ENCODE peak calls at places on chromosomes 3 and 15, in four cellular contexts. Q is spleen, Z is H1, G is Peyer's patch. B is an unnamed sample. For H3K4me1, the result is how much of the 10 kb centered on the place peaks cover.

GRCh38 chr3:46895204-46895660 is 17.7 kb downstream of the PTH1R start:
- DNase-seq in Q (peak), Z (no peak), G (peak), B (peak)

GRCh38 chr15:62832231-62832630 is 210.3 kb upstream of the TPM1 start:
- DNase-seq in Q (no peak), Z (no peak), G (no peak), B (no peak)

GRCh38 chr15:45391746-45392711 is 13.7 kb upstream of the GATM start:
- DNase-seq in Q (no peak), Z (no peak), G (peak), B (no peak)

GRCh38 chr3:133893683-133894333 is 1.9 kb downstream of the RAB6B start:
- DNase-seq in Q (no peak), Z (no peak), G (no peak), B (no peak)

GRCh38 chr3:105904683-105905320 is 36.0 kb upstream of the CBLB start:
- DNase-seq in Q (no peak), Z (no peak), G (no peak), B (no peak)

GRCh38 chr3:99499235-99499798 is 139.1 kb upstream of the COL8A1 start:
- DNase-seq in Q (no peak), Z (no peak), G (no peak), B (no peak)

GRCh38 chr3:176780766-176781165 is 416.5 kb downstream of the TBL1XR1 start:
- DNase-seq in Q (no peak), Z (no peak), G (no peak), B (no peak)

GRCh38 chr3:44074181-44074580 is 167.5 kb upstream of the TOPAZ1 start:
- DNase-seq in Q (no peak), Z (peak), G (no peak), B (no peak)

GRCh38 chr3:46490338-46491084 is 7.3 kb upstream of the RTP3 start:
- DNase-seq in Q (no peak), Z (no peak), G (no peak), B (no peak)

GRCh38 chr3:160685144-160685766 is 8.3 kb downstream of the ARL14 start:
- DNase-seq in Q (no peak), Z (no peak), G (no peak), B (no peak)

GRCh38 chr3:31733234-31733667 is 200.5 kb downstream of the STT3B start:
- DNase-seq in Q (no peak), Z (no peak), G (no peak), B (peak)

GRCh38 chr3:71355037-71355436 is 228.5 kb downstream of the FOXP1 start:
- DNase-seq in Q (no peak), Z (no peak), G (no peak), B (no peak)

DNA sequence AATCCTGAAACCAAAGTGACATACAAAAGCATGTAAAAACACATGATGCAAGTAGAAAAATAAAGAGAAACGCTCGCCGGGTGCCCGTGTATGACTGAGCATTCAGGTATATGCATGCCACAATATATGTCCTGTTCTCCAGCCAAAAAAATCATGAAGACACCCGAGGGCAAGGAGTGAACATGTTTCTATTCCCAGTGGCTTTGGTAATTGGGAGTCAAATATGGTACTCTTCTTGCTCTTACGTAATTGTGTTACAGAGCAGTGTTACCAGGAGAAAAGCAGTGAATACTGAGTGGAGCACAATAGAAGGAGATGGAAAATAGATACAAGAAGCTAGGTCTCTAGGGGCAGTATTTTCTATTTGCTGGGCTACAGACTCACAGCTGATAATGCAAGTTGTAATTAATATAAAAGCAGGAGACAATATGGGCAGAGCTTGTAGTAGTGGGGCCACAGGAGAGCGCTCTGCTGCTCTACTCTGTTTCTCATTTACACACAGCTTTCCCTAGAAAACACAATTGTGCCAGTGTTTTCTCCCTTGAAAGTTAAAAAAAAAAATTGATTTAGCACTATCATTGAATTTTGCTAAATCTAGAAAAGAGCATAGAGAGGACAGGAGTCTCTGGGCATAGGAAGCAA is 13.2 kb downstream of the MEIS2 start:
- DNase-seq in Q (no peak), Z (no peak), G (no peak), B (no peak)
- H3K4me1 ChIP-seq in Q (under half), Z (under half), G (under half), B (under half)

GRCh38 chr3:195911946-195912270 is 3.6 kb upstream of the TNK2 start:
- DNase-seq in Q (peak), Z (no peak), G (no peak), B (peak)
- TF ChIP-seq POLR2A in Q (no peak), Z (no peak), G (no peak), B (no peak)

DNA sequence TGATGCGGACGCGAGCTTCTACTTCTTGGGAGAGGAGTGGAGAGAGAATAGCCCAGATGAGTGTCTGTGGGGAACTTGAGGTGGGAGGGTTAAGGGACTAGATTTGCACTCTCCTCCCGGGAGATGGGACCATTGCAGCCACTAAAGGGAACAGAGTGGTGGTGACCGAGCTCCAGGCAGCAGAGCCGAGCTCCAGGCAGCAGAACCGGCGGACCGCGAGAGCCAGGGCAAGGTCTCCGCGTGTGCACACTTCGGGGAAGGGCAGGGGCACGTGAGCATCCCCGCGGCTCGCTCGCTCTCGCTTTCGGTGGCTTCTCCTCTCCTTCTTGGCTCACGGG is 1.1 kb downstream of the IGDCC3 start:
- DNase-seq in Q (peak), Z (no peak), G (no peak), B (no peak)
- H3K4me3 ChIP-seq in Q (peak), Z (peak), G (peak), B (peak)

GRCh38 chr3:52106951-52107611 is 47.1 kb downstream of the POC1A start:
- DNase-seq in Q (peak), Z (no peak), G (no peak), B (no peak)
- H3K4me1 ChIP-seq in Q (under half), Z (under half), G (under half), B (under half)

GRCh38 chr3:117135207-117135606 is 425.6 kb downstream of the TUSC7 start:
- DNase-seq in Q (no peak), Z (no peak), G (no peak), B (no peak)
- TF ChIP-seq POLR2A in Q (no peak), Z (no peak), G (no peak), B (no peak)

DNA sequence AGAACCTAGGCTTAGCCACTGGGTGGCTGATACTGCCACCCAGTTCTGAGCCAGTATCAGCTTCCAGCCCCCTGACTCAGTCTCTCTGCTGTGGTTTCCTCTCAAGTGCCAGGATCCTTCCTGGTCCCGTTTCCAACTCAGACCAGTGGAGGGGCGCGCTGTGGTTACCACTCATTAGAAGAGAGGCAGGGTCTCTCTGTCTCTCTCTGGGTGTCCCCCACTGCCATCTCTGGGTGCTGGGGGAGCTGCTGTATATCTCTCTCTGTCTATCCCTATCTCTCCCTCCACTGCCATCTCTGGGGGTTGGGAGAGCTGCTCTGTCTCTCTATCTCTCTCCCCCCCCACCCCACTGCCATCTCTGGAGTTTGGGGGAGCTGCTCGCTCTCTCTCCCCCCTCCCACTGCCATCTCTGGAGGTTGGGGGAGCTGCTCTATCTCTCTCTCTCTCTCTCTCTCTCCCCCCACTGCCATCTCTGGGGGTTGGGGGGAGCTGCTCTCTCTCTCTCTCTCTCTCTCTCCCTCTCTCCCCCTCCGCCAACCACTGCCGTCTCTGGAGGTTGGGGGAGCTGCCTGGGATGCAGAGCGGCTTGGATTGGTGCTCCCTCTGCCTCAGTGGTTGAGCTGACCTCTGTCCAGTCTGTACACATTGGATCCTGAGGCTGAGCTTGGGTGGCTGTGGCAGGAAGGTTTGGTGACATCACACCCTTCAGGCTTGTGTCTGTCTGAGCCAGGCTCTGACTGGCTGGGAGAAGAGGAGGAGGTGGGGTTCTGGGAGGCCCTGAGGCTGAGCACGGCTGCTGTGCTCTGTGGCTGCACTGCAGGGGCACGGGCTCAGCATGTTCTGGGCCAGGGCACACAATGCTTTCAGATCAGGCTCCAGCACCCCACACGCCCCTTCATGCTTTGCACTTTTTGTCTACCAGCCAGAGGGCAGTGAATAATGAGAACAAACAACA is 98.9 kb downstream of the APBA2 start:
- DNase-seq in Q (no peak), Z (no peak), G (no peak), B (no peak)
- H3K4me3 ChIP-seq in Q (no peak), Z (no peak), G (no peak), B (peak)

DNA sequence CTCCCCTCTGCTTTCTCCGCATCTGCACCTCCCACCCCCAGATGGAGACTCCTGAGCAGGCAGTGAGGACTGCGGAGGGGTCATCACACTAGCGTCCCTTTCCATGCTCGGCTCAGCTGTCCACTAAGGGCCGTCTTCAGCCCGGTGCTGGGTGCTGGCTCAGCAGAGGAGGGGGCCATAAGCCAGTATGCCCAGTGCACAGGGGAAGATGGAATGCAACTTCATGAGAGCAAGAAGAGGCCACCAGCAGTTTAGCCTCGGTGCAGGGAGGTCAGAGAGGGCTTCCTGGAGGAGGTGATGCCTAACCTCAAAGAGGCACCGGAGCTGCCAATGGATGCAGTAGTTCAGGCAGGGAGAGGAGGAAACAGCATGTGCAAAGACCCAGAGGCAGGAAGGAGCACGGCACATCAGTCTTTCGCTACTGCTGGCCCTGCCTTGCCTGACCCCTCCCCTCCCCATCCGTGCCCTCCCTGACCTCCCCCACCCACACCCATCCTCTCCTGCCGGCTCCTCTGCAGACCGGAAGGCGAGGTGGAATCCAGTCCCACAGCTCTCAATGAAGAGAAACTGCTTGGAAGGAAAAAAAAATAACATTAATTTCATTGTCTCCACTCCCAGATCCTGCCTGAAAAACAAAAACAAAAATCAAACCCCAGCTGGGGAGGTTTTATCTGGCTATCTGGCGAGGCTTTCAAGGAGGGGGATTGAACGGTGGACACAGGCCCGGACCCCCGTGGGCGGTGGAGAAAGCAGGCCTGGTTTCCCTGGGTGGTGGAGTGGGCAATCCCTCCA is 15.3 kb upstream of the PLXND1 start:
- DNase-seq in Q (peak), Z (no peak), G (no peak), B (no peak)
- H3K4me1 ChIP-seq in Q (half or more), Z (under half), G (under half), B (under half)

GRCh38 chr15:47715402-47715801 is 1.9 kb upstream of the SEMA6D start:
- DNase-seq in Q (no peak), Z (no peak), G (no peak), B (no peak)

GRCh38 chr15:47715856-47716445 is 1.4 kb upstream of the SEMA6D start:
- DNase-seq in Q (no peak), Z (no peak), G (no peak), B (no peak)

GRCh38 chr15:47719730-47720129 is 2.4 kb downstream of the SEMA6D start:
- DNase-seq in Q (no peak), Z (no peak), G (no peak), B (no peak)

GRCh38 chr15:47718474-47719440 is 1.5 kb downstream of the SEMA6D start:
- DNase-seq in Q (no peak), Z (no peak), G (no peak), B (no peak)

DNA sequence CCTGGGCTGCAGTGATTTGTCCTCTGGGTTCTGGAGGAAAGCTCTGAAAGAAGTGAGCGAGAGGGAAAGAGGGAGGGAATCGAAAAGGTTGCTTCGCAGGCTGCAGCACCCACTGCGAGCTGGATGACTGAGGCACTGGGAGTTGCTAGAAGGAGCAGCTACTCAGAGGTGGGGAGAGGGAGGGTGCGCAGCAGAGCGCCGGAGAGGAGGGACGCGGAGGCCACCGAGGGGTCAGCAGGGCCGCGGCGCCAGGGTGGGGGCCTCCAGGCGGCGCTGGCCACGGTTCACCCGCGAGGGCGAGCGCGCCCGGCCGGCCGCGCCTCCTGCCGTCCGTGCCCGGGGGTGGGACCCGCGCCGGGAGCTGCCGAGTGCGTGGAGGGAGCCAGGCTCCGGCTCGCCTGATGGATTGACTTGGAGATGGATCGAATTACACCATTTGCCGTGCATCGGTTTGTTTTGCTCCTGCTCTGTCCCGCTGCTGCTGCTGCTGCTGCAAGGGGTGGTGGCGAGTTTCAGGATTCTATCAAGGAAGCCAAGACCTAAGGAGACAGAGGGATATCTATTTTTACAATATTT is at the start of gene SEMA6D:
- DNase-seq in Q (peak), Z (peak), G (no peak), B (peak)
- TF ChIP-seq POLR2A in Q (no peak), Z (no peak), G (peak), B (no peak)

DNA sequence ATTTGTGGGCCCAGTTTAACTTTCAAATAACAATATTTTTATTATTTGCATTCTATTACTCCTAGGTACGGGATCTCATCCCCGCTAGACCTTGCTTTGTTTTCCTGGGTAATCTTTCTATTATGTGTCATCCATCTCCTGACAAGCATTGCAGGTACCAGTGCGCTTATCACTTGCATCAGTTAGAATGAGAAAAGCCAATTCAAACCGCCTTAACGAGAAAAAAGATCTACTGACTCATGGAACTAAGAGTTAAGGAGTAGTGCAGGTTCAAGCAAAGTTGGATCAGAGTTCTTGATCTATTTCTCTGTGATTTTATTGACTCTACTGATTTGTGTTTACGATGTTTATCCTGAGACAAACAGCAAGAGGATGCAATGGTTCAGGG is 70.5 kb upstream of the BHLHE40 start:
- DNase-seq in Q (no peak), Z (no peak), G (no peak), B (no peak)
- H3K4me3 ChIP-seq in Q (no peak), Z (no peak), G (no peak), B (no peak)

GRCh38 chr15:78208341-78208844 is 26.0 kb downstream of the ACSBG1 start:
- DNase-seq in Q (no peak), Z (no peak), G (peak), B (peak)

GRCh38 chr15:78210349-78210717 is 24.0 kb downstream of the ACSBG1 start:
- DNase-seq in Q (no peak), Z (no peak), G (peak), B (peak)

GRCh38 chr15:78207641-78208340 is 26.6 kb downstream of the ACSBG1 start:
- DNase-seq in Q (no peak), Z (no peak), G (peak), B (peak)

GRCh38 chr15:78209646-78210348 is 24.6 kb downstream of the ACSBG1 start:
- DNase-seq in Q (peak), Z (no peak), G (peak), B (peak)

DNA sequence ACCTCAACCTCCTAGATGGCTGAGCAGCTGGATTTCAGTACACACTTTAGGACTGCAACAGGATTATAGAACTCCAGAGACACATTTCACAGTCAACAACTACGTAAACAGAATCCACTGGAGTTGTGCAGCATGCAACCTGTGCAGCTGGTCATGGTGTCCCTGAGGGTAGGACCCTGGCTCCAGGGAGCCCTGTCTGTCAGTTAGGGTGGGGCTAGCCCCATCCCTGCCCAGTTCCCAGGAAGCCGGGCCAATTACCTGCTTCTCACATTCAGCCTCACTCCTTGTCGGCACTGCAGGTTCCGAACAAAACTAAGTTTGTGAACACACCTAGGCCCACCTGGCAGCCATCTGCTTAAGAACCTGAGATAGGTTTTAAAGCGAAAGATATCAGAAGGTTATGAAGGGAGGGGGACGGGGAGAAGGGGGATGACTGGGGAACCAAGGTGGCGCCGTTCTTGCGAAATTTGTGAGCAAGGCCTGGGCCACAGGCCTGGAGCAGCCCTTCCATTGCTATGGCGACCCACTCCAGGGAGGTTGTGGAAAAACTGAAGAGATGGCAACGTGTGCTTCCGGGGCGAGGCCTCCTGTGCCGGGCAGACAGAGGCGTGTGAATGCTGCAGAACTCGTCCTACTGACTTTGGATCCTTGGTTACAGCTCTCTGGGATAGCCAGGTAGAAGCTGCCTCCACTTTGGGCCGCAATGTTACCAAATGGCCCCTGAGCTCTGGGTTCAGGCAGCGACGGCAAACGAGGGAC is 25.3 kb downstream of the ACSBG1 start:
- DNase-seq in Q (no peak), Z (no peak), G (peak), B (peak)
- H3K4me1 ChIP-seq in Q (under half), Z (under half), G (under half), B (under half)